ENCODE peak calls at places on chromosomes 1 and 21, in seven cellular contexts. One of them, this sample, is unnamed.

GRCh38 chr1:235714205-235714897 is 64.8 kb upstream of the GNG4 start:
- DNase-seq in tibial artery: no peak
- DNase-seq in astrocyte of the cerebellum: no peak
- DNase-seq in lower lobe of right lung: no peak
- DNase-seq in HCT116: no peak
- DNase-seq in PC-9: no peak
- DNase-seq in testis: no peak
- DNase-seq in this sample: no peak

GRCh38 chr1:82007804-82008203 is 207.1 kb downstream of the ADGRL2 start:
- DNase-seq in tibial artery: no peak
- DNase-seq in astrocyte of the cerebellum: no peak
- DNase-seq in lower lobe of right lung: no peak
- DNase-seq in HCT116: no peak
- DNase-seq in PC-9: no peak
- DNase-seq in testis: no peak
- DNase-seq in this sample: no peak

GRCh38 chr1:233859446-233859845 is 45.0 kb upstream of the SLC35F3 start:
- DNase-seq in tibial artery: no peak
- DNase-seq in astrocyte of the cerebellum: no peak
- DNase-seq in lower lobe of right lung: no peak
- DNase-seq in HCT116: no peak
- DNase-seq in PC-9: no peak
- DNase-seq in testis: no peak
- DNase-seq in this sample: no peak

GRCh38 chr21:23534833-23535232 is 2072.4 kb downstream of the MRPL39 start:
- DNase-seq in tibial artery: no peak
- DNase-seq in astrocyte of the cerebellum: no peak
- DNase-seq in lower lobe of right lung: no peak
- DNase-seq in HCT116: no peak
- DNase-seq in PC-9: no peak
- DNase-seq in testis: no peak
- DNase-seq in this sample: no peak

GRCh38 chr1:228546541-228547463 is 59.6 kb downstream of the RNF187 start:
- DNase-seq in tibial artery: no peak
- DNase-seq in astrocyte of the cerebellum: no peak
- DNase-seq in lower lobe of right lung: no peak
- DNase-seq in HCT116: no peak
- DNase-seq in PC-9: no peak
- DNase-seq in testis: no peak
- DNase-seq in this sample: no peak

GRCh38 chr1:6603851-6604558 is 1.3 kb upstream of the KLHL21 start:
- DNase-seq in tibial artery: peak; percentile 89
- DNase-seq in astrocyte of the cerebellum: peak; percentile 50
- DNase-seq in lower lobe of right lung: peak; percentile 81
- DNase-seq in HCT116: no peak
- DNase-seq in PC-9: no peak
- DNase-seq in testis: peak; percentile 83
- DNase-seq in this sample: peak; percentile 55

GRCh38 chr1:200588698-200589097 is 31.9 kb downstream of the KIF14 start:
- DNase-seq in tibial artery: no peak
- DNase-seq in astrocyte of the cerebellum: no peak
- DNase-seq in lower lobe of right lung: no peak
- DNase-seq in HCT116: no peak
- DNase-seq in PC-9: no peak
- DNase-seq in testis: no peak
- DNase-seq in this sample: no peak

GRCh38 chr1:218411101-218411500 is 66.0 kb downstream of the TGFB2 start:
- DNase-seq in tibial artery: no peak
- DNase-seq in astrocyte of the cerebellum: no peak
- DNase-seq in lower lobe of right lung: no peak
- DNase-seq in HCT116: no peak
- DNase-seq in PC-9: no peak
- DNase-seq in testis: no peak
- DNase-seq in this sample: no peak

GRCh38 chr21:24275613-24276012 is 1331.7 kb downstream of the MRPL39 start:
- DNase-seq in tibial artery: no peak
- DNase-seq in astrocyte of the cerebellum: no peak
- DNase-seq in lower lobe of right lung: no peak
- DNase-seq in HCT116: no peak
- DNase-seq in PC-9: no peak
- DNase-seq in testis: no peak
- DNase-seq in this sample: no peak

GRCh38 chr1:218702808-218703207 is 357.7 kb downstream of the TGFB2 start:
- DNase-seq in tibial artery: no peak
- DNase-seq in astrocyte of the cerebellum: no peak
- DNase-seq in lower lobe of right lung: no peak
- DNase-seq in HCT116: no peak
- DNase-seq in PC-9: no peak
- DNase-seq in testis: no peak
- DNase-seq in this sample: no peak

GRCh38 chr1:15538750-15539149 is 12.1 kb downstream of the DNAJC16 start:
- DNase-seq in tibial artery: no peak
- DNase-seq in astrocyte of the cerebellum: no peak
- DNase-seq in lower lobe of right lung: no peak
- DNase-seq in HCT116: no peak
- DNase-seq in PC-9: no peak
- DNase-seq in testis: no peak
- DNase-seq in this sample: no peak

GRCh38 chr1:112522621-112523020 is 13.9 kb downstream of the WNT2B start:
- DNase-seq in tibial artery: no peak
- DNase-seq in astrocyte of the cerebellum: peak; percentile 97
- DNase-seq in lower lobe of right lung: no peak
- DNase-seq in HCT116: no peak
- DNase-seq in PC-9: peak; percentile 66
- DNase-seq in testis: no peak
- DNase-seq in this sample: peak; percentile 84

GRCh38 chr1:193543259-193543658 is 356.8 kb upstream of the B3GALT2 start:
- DNase-seq in tibial artery: no peak
- DNase-seq in astrocyte of the cerebellum: no peak
- DNase-seq in lower lobe of right lung: no peak
- DNase-seq in HCT116: no peak
- DNase-seq in PC-9: no peak
- DNase-seq in testis: peak; percentile 53
- DNase-seq in this sample: peak; percentile 86

GRCh38 chr1:197423006-197423405 is 155.0 kb downstream of the CRB1 start:
- DNase-seq in tibial artery: no peak
- DNase-seq in astrocyte of the cerebellum: peak; percentile 37
- DNase-seq in lower lobe of right lung: no peak
- DNase-seq in HCT116: no peak
- DNase-seq in PC-9: no peak
- DNase-seq in testis: no peak
- DNase-seq in this sample: peak; percentile 29

GRCh38 chr21:32728455-32729237 is 833 bp upstream of the SYNJ1 start:
- DNase-seq in tibial artery: no peak
- DNase-seq in astrocyte of the cerebellum: no peak
- DNase-seq in lower lobe of right lung: no peak
- DNase-seq in HCT116: no peak
- DNase-seq in PC-9: no peak
- DNase-seq in testis: no peak
- DNase-seq in this sample: no peak

GRCh38 chr1:226664413-226665101 is 74.5 kb downstream of the ITPKB start:
- DNase-seq in tibial artery: peak; percentile 73
- DNase-seq in astrocyte of the cerebellum: peak; percentile 84
- DNase-seq in lower lobe of right lung: peak; percentile 44
- DNase-seq in HCT116: no peak
- DNase-seq in PC-9: peak; percentile 48
- DNase-seq in testis: peak; percentile 54
- DNase-seq in this sample: no peak
- H3K4me3 ChIP-seq in tibial artery: no peak overlapping the region
- H3K4me3 ChIP-seq in astrocyte of the cerebellum: no peak overlapping the region
- H3K4me3 ChIP-seq in lower lobe of right lung: no peak overlapping the region
- H3K4me3 ChIP-seq in HCT116: no peak overlapping the region
- H3K4me3 ChIP-seq in PC-9: no peak overlapping the region
- H3K4me3 ChIP-seq in testis: no peak overlapping the region
- H3K4me3 ChIP-seq in this sample: no peak overlapping the region

GRCh38 chr1:114126696-114127095 is 27.0 kb downstream of the SYT6 start:
- DNase-seq in tibial artery: peak; percentile 32
- DNase-seq in astrocyte of the cerebellum: no peak
- DNase-seq in lower lobe of right lung: peak; percentile 69
- DNase-seq in HCT116: no peak
- DNase-seq in PC-9: no peak
- DNase-seq in testis: no peak
- DNase-seq in this sample: no peak

GRCh38 chr1:114124644-114125043 is 29.0 kb downstream of the SYT6 start:
- DNase-seq in tibial artery: no peak
- DNase-seq in astrocyte of the cerebellum: no peak
- DNase-seq in lower lobe of right lung: no peak
- DNase-seq in HCT116: no peak
- DNase-seq in PC-9: no peak
- DNase-seq in testis: no peak
- DNase-seq in this sample: no peak

GRCh38 chr1:114118351-114118990 is 35.2 kb downstream of the SYT6 start:
- DNase-seq in tibial artery: no peak
- DNase-seq in astrocyte of the cerebellum: no peak
- DNase-seq in lower lobe of right lung: no peak
- DNase-seq in HCT116: no peak
- DNase-seq in PC-9: no peak
- DNase-seq in testis: no peak
- DNase-seq in this sample: no peak

GRCh38 chr1:114128293-114128692 is 25.4 kb downstream of the SYT6 start:
- DNase-seq in tibial artery: no peak
- DNase-seq in astrocyte of the cerebellum: no peak
- DNase-seq in lower lobe of right lung: no peak
- DNase-seq in HCT116: no peak
- DNase-seq in PC-9: no peak
- DNase-seq in testis: no peak
- DNase-seq in this sample: no peak

DNA sequence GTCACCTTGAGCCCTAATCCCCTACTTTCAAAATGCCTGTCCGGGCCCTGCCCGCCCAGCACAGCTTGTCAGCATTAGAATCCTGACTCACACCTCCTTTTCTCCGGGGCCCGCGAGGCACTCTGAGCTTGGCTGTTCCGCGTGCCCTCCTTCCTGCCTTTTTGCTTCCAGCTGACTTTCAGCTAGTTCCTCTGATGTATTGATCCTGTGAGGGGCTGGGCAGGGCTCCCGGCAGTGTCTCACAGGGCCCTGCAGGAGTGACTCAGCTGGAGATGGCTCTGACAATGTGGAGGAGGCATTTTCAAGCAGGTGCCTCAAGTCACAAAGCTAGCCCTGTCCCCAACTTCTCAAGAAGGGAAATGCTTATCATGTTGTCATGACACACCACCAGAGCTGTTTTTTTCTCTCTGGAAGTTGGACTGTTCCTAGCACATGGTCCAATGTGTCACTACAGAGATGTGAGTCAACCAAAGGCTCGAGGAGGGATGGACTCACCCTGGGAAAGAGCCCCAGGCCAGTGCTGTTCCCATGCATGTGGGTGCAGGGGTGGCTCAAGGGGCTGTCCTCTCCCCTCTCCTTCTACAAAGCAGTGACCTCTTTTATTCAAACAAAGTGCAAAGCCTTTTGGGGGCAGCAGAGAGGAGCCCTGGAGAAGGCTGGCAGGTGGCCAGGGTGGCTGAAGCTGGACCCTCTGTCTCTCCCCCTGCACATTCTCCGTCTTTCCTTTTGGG is 30.6 kb downstream of the SYT6 start:
- DNase-seq in tibial artery: no peak
- DNase-seq in astrocyte of the cerebellum: no peak
- DNase-seq in lower lobe of right lung: no peak
- DNase-seq in HCT116: no peak
- DNase-seq in PC-9: peak; percentile 98
- DNase-seq in testis: no peak
- DNase-seq in this sample: peak; percentile 7
- TF ChIP-seq CTCF in tibial artery: no peak
- TF ChIP-seq CTCF in astrocyte of the cerebellum: no peak
- TF ChIP-seq CTCF in lower lobe of right lung: no peak
- TF ChIP-seq CTCF in HCT116: no peak
- TF ChIP-seq CTCF in PC-9: no peak
- TF ChIP-seq CTCF in testis: no peak
- TF ChIP-seq CTCF in this sample: no peak

GRCh38 chr1:158179301-158180041 is 1.2 kb upstream of the CD1D start:
- DNase-seq in tibial artery: no peak
- DNase-seq in astrocyte of the cerebellum: no peak
- DNase-seq in lower lobe of right lung: no peak
- DNase-seq in HCT116: no peak
- DNase-seq in PC-9: no peak
- DNase-seq in testis: no peak
- DNase-seq in this sample: no peak

GRCh38 chr1:158176399-158176798 is 4.3 kb upstream of the CD1D start:
- DNase-seq in tibial artery: no peak
- DNase-seq in astrocyte of the cerebellum: no peak
- DNase-seq in lower lobe of right lung: no peak
- DNase-seq in HCT116: no peak
- DNase-seq in PC-9: no peak
- DNase-seq in testis: no peak
- DNase-seq in this sample: no peak

GRCh38 chr1:158181577-158181922 is 855 bp downstream of the CD1D start:
- DNase-seq in tibial artery: no peak
- DNase-seq in astrocyte of the cerebellum: no peak
- DNase-seq in lower lobe of right lung: no peak
- DNase-seq in HCT116: no peak
- DNase-seq in PC-9: no peak
- DNase-seq in testis: no peak
- DNase-seq in this sample: no peak

GRCh38 chr1:158177705-158178450 is 2.8 kb upstream of the CD1D start:
- DNase-seq in tibial artery: peak; percentile 89
- DNase-seq in astrocyte of the cerebellum: peak; percentile 2
- DNase-seq in lower lobe of right lung: peak; percentile 94
- DNase-seq in HCT116: no peak
- DNase-seq in PC-9: no peak
- DNase-seq in testis: peak; percentile 92
- DNase-seq in this sample: no peak

GRCh38 chr1:158180741-158181576 is at the start of gene CD1D:
- DNase-seq in tibial artery: peak; percentile 42
- DNase-seq in astrocyte of the cerebellum: no peak
- DNase-seq in lower lobe of right lung: peak; percentile 69
- DNase-seq in HCT116: no peak
- DNase-seq in PC-9: no peak
- DNase-seq in testis: peak; percentile 45
- DNase-seq in this sample: no peak
- H3K4me3 ChIP-seq in tibial artery: peak within 1 kb of the TSS; percentile 47
- H3K4me3 ChIP-seq in astrocyte of the cerebellum: peak within 1 kb of the TSS; percentile 45
- H3K4me3 ChIP-seq in lower lobe of right lung: peak within 1 kb of the TSS; percentile 59
- H3K4me3 ChIP-seq in HCT116: no peak within 1 kb of the TSS
- H3K4me3 ChIP-seq in PC-9: no peak within 1 kb of the TSS
- H3K4me3 ChIP-seq in testis: peak within 1 kb of the TSS; percentile 58
- H3K4me3 ChIP-seq in this sample: peak within 1 kb of the TSS; percentile 17

DNA sequence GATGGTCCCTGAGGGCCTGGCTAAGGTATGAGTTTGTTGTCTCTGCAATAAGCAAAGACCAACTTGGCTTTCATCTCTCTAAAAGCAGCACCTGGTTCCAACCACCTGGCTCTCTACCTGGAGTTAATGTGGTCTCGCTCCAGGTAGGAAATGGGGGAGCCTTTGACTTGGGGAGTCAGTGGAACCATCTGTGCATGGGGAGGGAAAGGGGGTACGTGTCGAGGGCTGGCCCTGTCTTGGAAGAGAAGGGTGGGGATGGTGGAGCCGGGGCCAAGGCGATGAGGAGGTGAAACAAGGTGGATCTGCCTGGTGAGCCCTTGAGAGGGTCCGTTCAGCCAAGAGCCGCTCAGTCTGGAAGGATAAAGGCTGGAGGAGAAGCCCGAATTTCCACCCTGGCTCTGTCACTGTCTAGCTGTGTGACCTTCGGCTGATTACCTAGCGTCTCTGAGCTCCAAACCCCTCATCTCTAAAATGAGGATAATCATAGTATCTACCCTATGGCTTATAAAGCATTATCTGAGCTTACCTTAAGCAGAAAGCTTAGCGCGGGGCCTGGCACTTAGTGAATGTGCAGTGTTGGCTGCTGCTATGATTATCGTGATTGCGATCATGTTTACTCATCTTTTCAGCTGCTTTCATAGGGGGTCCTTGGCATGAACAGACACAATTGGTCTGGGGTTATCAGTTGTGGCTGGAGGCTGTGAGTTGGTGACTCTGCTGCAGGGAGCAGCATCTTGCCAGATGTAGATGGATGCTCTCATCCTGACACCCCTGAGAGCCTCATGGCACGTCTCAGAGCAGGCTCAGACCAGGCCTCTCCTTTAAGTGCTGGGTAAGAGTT is 78.7 kb downstream of the ACTL8 start:
- DNase-seq in tibial artery: no peak
- DNase-seq in astrocyte of the cerebellum: no peak
- DNase-seq in lower lobe of right lung: no peak
- DNase-seq in HCT116: no peak
- DNase-seq in PC-9: no peak
- DNase-seq in testis: no peak
- DNase-seq in this sample: no peak
- TF ChIP-seq CTCF in tibial artery: no peak
- TF ChIP-seq CTCF in astrocyte of the cerebellum: no peak
- TF ChIP-seq CTCF in lower lobe of right lung: no peak
- TF ChIP-seq CTCF in HCT116: no peak
- TF ChIP-seq CTCF in PC-9: no peak
- TF ChIP-seq CTCF in testis: no peak
- TF ChIP-seq CTCF in this sample: no peak

This sample was measured in HFF-Myc.